ENCODE peak calls at places on chromosomes 6 and 20, in four cellular contexts. H is PC-3, S is suprapubic skin, E is lower lobe of right lung. U is an unnamed sample.

GRCh38 chr6:139846538-139847321 is 472.3 kb upstream of the CITED2 start:
- DNase-seq in H (no peak), S (no peak), E (peak), U (no peak)

GRCh38 chr6:133567656-133568055 is 321.3 kb upstream of the TCF21 start:
- DNase-seq in H (peak), S (no peak), E (no peak), U (no peak)

GRCh38 chr6:160010067-160010466 is 41.2 kb downstream of the IGF2R start:
- DNase-seq in H (no peak), S (no peak), E (no peak), U (peak)

GRCh38 chr20:11170025-11170424 is 496.2 kb upstream of the JAG1 start:
- DNase-seq in H (no peak), S (no peak), E (no peak), U (no peak)

GRCh38 chr20:20318318-20319161 is 49.4 kb upstream of the INSM1 start:
- DNase-seq in H (no peak), S (no peak), E (no peak), U (no peak)

GRCh38 chr20:58233881-58234528 is 5.6 kb upstream of the ANKRD60 start:
- DNase-seq in H (peak), S (no peak), E (no peak), U (no peak)

GRCh38 chr6:141700836-141701235 is 431.9 kb upstream of the GJE1 start:
- DNase-seq in H (no peak), S (no peak), E (no peak), U (no peak)

GRCh38 chr20:59428006-59428405 is 127.6 kb downstream of the EDN3 start:
- DNase-seq in H (no peak), S (no peak), E (no peak), U (no peak)

GRCh38 chr6:141426400-141426980 is 706.2 kb upstream of the GJE1 start:
- DNase-seq in H (no peak), S (no peak), E (no peak), U (no peak)

GRCh38 chr6:148443798-148444560 is 101.3 kb downstream of the SASH1 start:
- DNase-seq in H (no peak), S (no peak), E (no peak), U (no peak)

GRCh38 chr6:11432091-11432490 is 105.5 kb upstream of the TMEM170B start:
- DNase-seq in H (no peak), S (no peak), E (no peak), U (no peak)

GRCh38 chr20:41205313-41205712 is 68.0 kb downstream of the PLCG1 start:
- DNase-seq in H (no peak), S (no peak), E (no peak), U (no peak)

GRCh38 chr6:115721564-115721963 is 339.1 kb downstream of the FRK start:
- DNase-seq in H (no peak), S (no peak), E (no peak), U (no peak)

GRCh38 chr20:41214666-41215065 is 77.3 kb downstream of the PLCG1 start:
- DNase-seq in H (no peak), S (no peak), E (no peak), U (no peak)

GRCh38 chr6:170262481-170263088 is 28.3 kb downstream of the DLL1 start:
- DNase-seq in H (no peak), S (no peak), E (no peak), U (no peak)

GRCh38 chr20:48824830-48825550 is 2.8 kb downstream of the PREX1 start:
- DNase-seq in H (no peak), S (no peak), E (no peak), U (no peak)

GRCh38 chr20:60400567-60400966 is 442.3 kb downstream of the CDH26 start:
- DNase-seq in H (no peak), S (no peak), E (no peak), U (no peak)

GRCh38 chr6:136761227-136761922 is 30.9 kb downstream of the MAP3K5 start:
- DNase-seq in H (no peak), S (no peak), E (no peak), U (no peak)

GRCh38 chr6:138142806-138143205 is 18.9 kb upstream of the ARFGEF3 start:
- DNase-seq in H (no peak), S (no peak), E (no peak), U (no peak)

GRCh38 chr20:62252342-62252966 is 14.1 kb downstream of the OSBPL2 start:
- DNase-seq in H (peak), S (no peak), E (no peak), U (no peak)

GRCh38 chr6:26331809-26332226 is 33.2 kb upstream of the BTN3A2 start:
- DNase-seq in H (no peak), S (no peak), E (no peak), U (no peak)

GRCh38 chr20:61331542-61331941 is 79.5 kb downstream of the CDH4 start:
- DNase-seq in H (no peak), S (no peak), E (no peak), U (no peak)

GRCh38 chr6:73728548-73729205 is 32.7 kb downstream of the CD109 start:
- DNase-seq in H (no peak), S (no peak), E (no peak), U (no peak)

GRCh38 chr6:11538799-11539468 is 1.4 kb downstream of the TMEM170B start:
- DNase-seq in H (no peak), S (no peak), E (no peak), U (no peak)

GRCh38 chr6:21596379-21597242 is 3.1 kb downstream of the SOX4 start:
- DNase-seq in H (peak), S (peak), E (peak), U (peak)

GRCh38 chr6:21595951-21596378 is 2.4 kb downstream of the SOX4 start:
- DNase-seq in H (no peak), S (no peak), E (no peak), U (no peak)

GRCh38 chr6:21594427-21595264 is 1.1 kb downstream of the SOX4 start:
- DNase-seq in H (peak), S (peak), E (peak), U (peak)

GRCh38 chr6:21593927-21594421 is 423 bp downstream of the SOX4 start:
- DNase-seq in H (no peak), S (no peak), E (no peak), U (peak)

GRCh38 chr6:21595265-21595950 is 1.9 kb downstream of the SOX4 start:
- DNase-seq in H (peak), S (peak), E (peak), U (no peak)
- H3K27ac ChIP-seq in H (peak), S (peak), E (peak), U (peak)

GRCh38 chr20:17868700-17869231 is 99.8 kb downstream of the SNX5 start:
- DNase-seq in H (no peak), S (peak), E (no peak), U (no peak)
- TF ChIP-seq CTCF in H (no peak), S (no peak), E (no peak), U (no peak)

GRCh38 chr6:30162265-30163089 is 869 bp upstream of the TRIM15 start:
- DNase-seq in H (no peak), S (no peak), E (no peak), U (no peak)
- H3K27ac ChIP-seq in H (no peak), S (no peak), E (no peak), U (no peak)

DNA sequence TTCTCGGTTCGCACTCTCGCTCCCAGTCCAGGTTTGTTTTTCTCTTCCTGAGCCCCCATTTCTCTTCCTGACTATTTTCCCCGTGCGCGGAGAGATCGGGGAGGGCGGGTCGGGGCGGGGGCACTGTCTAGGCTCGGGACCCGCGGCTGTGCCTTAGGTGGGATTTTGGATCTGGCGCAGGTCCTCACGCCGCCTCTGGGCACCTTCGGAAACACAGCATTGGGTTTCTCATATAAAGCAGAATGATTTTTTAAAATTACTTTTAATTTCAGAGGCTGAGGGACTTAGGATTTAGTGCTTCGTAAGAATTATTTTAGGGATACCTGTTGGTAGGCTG is 324 bp downstream of the STX11 start:
- DNase-seq in H (peak), S (no peak), E (peak), U (peak)
- TF ChIP-seq CTCF in H (no peak), S (peak), E (peak), U (peak)

DNA sequence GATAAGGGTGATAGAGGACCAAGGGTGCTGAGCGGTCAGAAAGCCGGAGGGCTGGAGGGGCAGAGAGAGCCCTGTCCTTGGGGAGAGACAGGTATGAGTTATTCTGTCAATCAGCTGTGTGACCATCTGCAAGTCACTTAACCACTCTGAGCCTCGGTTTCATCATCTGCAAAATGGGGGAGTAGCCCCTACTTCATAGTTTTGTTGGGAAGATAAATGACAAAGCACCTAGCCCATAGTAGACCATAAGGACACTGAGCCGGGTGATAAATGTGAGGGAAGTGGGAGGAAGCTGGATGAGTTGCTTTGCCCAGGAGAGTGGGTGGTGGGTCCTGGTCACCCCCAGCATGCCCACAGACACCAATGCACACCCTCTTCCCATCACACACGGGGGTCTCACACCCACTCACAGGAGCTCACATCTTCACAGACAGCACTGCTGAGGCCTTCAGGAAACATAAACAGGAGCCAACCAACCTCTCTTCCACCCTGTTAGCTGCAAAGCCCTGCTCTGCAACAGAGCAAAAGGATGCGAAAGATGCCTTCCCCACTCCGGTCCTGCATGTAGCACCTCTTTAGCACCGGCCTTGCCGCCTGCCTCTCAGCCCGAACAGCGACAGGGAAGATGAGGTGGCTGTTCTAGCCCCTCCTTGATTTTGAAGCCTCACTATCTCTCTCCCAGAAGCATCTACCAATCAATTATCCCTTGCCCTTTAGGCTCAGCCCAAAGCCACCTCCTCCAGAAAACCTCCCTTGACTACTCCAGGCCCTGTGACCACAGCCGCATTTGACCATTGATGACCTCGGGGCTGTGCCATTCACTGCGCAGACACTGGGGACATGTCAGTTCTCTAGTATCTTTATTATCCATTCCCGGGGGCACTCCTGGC is 18.9 kb downstream of the SPDEF start:
- DNase-seq in H (no peak), S (no peak), E (no peak), U (no peak)
- H3K27ac ChIP-seq in H (no peak), S (no peak), E (no peak), U (no peak)

GRCh38 chr6:134823635-134824034 is 126.3 kb downstream of the ALDH8A1 start:
- DNase-seq in H (no peak), S (no peak), E (no peak), U (no peak)

GRCh38 chr6:134830194-134830593 is 119.7 kb downstream of the ALDH8A1 start:
- DNase-seq in H (no peak), S (no peak), E (no peak), U (no peak)

GRCh38 chr6:134830945-134831344 is 119.0 kb downstream of the ALDH8A1 start:
- DNase-seq in H (no peak), S (no peak), E (no peak), U (no peak)

GRCh38 chr6:134828641-134829040 is 121.3 kb downstream of the ALDH8A1 start:
- DNase-seq in H (no peak), S (no peak), E (no peak), U (no peak)

DNA sequence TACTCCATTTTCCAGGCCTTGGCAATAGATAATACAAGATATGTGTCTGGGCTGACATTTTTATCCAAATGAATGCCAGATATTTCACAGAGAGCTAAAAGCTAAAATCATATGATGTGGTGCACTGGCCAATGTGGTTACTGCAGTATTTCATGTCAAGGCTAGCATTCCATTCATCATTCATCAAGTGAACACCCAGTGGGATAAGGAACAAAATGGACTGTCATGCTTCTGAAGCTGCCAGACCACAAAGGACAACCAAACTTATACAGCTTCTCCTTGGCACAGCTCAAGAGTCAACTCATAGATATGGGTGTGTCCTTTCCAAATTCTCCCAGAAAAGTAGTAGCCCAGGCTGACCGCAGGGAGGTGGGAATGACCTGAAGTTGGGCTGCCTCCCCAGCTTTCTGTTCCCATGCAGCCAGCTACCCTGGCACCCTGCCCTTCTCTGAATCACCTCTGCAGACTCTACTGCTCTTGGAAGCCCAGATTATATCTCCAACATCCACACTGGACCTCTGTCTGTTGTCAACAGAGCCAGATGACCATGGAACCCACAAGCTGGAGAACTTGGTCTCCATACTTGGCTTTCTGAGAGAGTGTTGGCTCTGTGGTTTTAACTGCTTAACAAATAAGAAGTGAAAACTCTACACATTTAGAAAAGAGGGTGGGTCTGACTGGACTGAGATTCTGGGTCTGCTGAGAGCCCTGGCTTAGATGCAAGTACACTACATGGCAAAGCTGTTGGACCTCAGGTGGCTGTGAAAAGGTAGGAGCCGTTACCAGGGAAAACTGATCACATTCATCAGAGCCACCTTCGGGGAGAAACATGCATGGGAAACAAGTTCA is 122.8 kb downstream of the ALDH8A1 start:
- DNase-seq in H (peak), S (peak), E (no peak), U (peak)
- TF ChIP-seq CTCF in H (no peak), S (peak), E (no peak), U (no peak)

GRCh38 chr6:81668615-81669047 is 83.8 kb downstream of the TENT5A start:
- DNase-seq in H (no peak), S (no peak), E (no peak), U (no peak)
- H3K27ac ChIP-seq in H (no peak), S (no peak), E (no peak), U (no peak)

DNA sequence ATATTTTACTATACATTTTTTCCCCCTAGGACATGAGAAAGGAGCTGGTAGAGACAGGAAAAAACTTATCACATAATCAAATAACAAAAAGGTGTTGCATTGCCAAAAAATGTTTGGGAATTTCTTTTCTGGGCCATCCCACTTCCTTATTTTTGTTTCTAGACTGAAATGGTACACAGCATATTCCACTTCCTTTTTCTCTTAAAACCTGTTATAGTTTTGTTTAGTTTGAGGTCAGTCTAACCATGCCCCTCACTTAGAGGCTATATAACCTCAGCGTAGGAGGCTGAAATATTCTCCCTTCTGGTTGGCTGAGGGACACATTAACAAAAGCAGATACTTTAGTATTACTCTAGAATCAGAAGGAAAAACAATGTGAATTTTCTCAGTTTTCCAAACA is 323.9 kb downstream of the GJA1 start:
- DNase-seq in H (no peak), S (no peak), E (no peak), U (no peak)
- TF ChIP-seq CTCF in H (no peak), S (no peak), E (no peak), U (no peak)